ENCODE peak calls at places on chromosome X, in five cellular contexts. B, P, K, R and S are unnamed samples.

GRCh38 chrX:48278958-48279357 is 23.8 kb downstream of the SSX1 start:
- DNase-seq in B (no peak), K (no peak), P (no peak), R (no peak), S (peak; percentile 19)

GRCh38 chrX:154840856-154841255 is 6.4 kb upstream of the SMIM9 start:
- DNase-seq in P (peak; percentile 74), K (peak; percentile 27), R (no peak), B (no peak), S (peak; percentile 78)

GRCh38 chrX:65406532-65406931 is 128.1 kb downstream of the LAS1L start:
- DNase-seq in K (peak; percentile 9), B (no peak), P (peak; percentile 3), R (no peak), S (no peak)

GRCh38 chrX:45959567-45959966 is 585.7 kb downstream of the ZNF674 start:
- DNase-seq in B (no peak), P (no peak), K (no peak), R (no peak), S (no peak)

GRCh38 chrX:123138473-123138872 is 45.6 kb upstream of the GRIA3 start:
- DNase-seq in P (no peak), B (no peak), R (no peak), K (no peak), S (no peak)

GRCh38 chrX:115940888-115941332 is 229.6 kb upstream of the AGTR2 start:
- DNase-seq in R (peak; percentile 85), K (peak; percentile 45), B (peak; percentile 28), P (peak; percentile 27), S (no peak)

GRCh38 chrX:39753296-39753996 is 344.3 kb downstream of the BCOR start:
- DNase-seq in B (no peak), P (no peak), R (no peak), K (no peak), S (peak; percentile 56)

GRCh38 chrX:150119323-150119722 is 181.0 kb upstream of the EOLA2 start:
- DNase-seq in B (no peak), P (no peak), K (no peak), R (no peak), S (no peak)

GRCh38 chrX:110032534-110033161 is 29.7 kb downstream of the TMEM164 start:
- DNase-seq in B (no peak), K (no peak), P (no peak), R (no peak), S (no peak)

GRCh38 chrX:9765737-9766098 is at the start of gene GPR143:
- DNase-seq in B (no peak), K (no peak), R (no peak), P (no peak), S (no peak)

GRCh38 chrX:1534321-1535168 is 2.4 kb downstream of the P2RY8 start:
- DNase-seq in P (peak; percentile 58), R (no peak), B (no peak), K (no peak), S (no peak)

GRCh38 chrX:153971124-153971631 is 440 bp downstream of the HCFC1 start:
- DNase-seq in R (peak; percentile 97), P (peak; percentile 54), K (peak; percentile 79), B (peak; percentile 86), S (peak; percentile 89)

GRCh38 chrX:69362354-69362753 is 141.8 kb upstream of the NALF2 start:
- DNase-seq in R (no peak), K (no peak), P (no peak), B (no peak), S (no peak)

GRCh38 chrX:119791437-119792231 is at the start of gene RPL39:
- DNase-seq in R (peak; percentile 88), P (peak; percentile 84), K (peak; percentile 75), B (peak; percentile 67), S (peak; percentile 94)

GRCh38 chrX:72094894-72095293 is 36.8 kb downstream of the RTL5 start:
- DNase-seq in K (peak; percentile 4), P (no peak), R (peak; percentile 60), B (peak; percentile 69), S (peak; percentile 91)

GRCh38 chrX:136742721-136743379 is 37.9 kb downstream of the ARHGEF6 start:
- DNase-seq in P (peak; percentile 36), R (no peak), K (no peak), B (no peak), S (peak; percentile 73)

GRCh38 chrX:53398216-53398615 is 24.2 kb downstream of the SMC1A start:
- DNase-seq in K (no peak), B (no peak), P (no peak), R (no peak), S (no peak)

GRCh38 chrX:153981771-153982533 is 9.4 kb downstream of the TMEM187 start:
- DNase-seq in P (peak; percentile 71), K (no peak), B (peak; percentile 41), R (peak; percentile 82), S (no peak)